ENCODE peak calls at places on chromosomes 12 and 14, in six cellular contexts. C is GM12878, E is A549, R is ovary, K is sigmoid colon, N is K562. J is an unnamed sample.

GRCh38 chr14:99270491-99271287 is 1.3 kb downstream of the BCL11B start:
- DNase-seq in C (no peak), E (no peak), R (no peak), K (no peak), N (no peak), J (no peak)

GRCh38 chr12:121750507-121750955 is 38.0 kb downstream of the TMEM120B start:
- DNase-seq in C (no peak), E (no peak), R (no peak), K (no peak), N (no peak), J (no peak)

GRCh38 chr12:51771008-51771407 is 77.5 kb downstream of the FIGNL2 start:
- DNase-seq in C (no peak), E (no peak), R (no peak), K (no peak), N (no peak), J (no peak)

GRCh38 chr12:3185260-3185870 is 108.2 kb downstream of the TSPAN9 start:
- DNase-seq in C (no peak), E (no peak), R (no peak), K (no peak), N (no peak), J (no peak)

GRCh38 chr12:51809193-51809592 is 39.3 kb downstream of the FIGNL2 start:
- DNase-seq in C (no peak), E (no peak), R (no peak), K (no peak), N (no peak), J (no peak)

GRCh38 chr12:114628199-114628598 is 55.8 kb downstream of the TBX3 start:
- DNase-seq in C (no peak), E (peak; percentile 55), R (no peak), K (no peak), N (no peak), J (no peak)

GRCh38 chr12:3071107-3071506 is 6.1 kb upstream of the TSPAN9 start:
- DNase-seq in C (no peak), E (no peak), R (no peak), K (no peak), N (no peak), J (no peak)

GRCh38 chr14:68711551-68712437 is 81.1 kb downstream of the ZFP36L1 start:
- DNase-seq in C (no peak), E (no peak), R (no peak), K (peak; percentile 41), N (no peak), J (no peak)

GRCh38 chr12:57806677-57807076 is 11.9 kb downstream of the AVIL start:
- DNase-seq in C (no peak), E (no peak), R (no peak), K (no peak), N (no peak), J (no peak)

GRCh38 chr12:32131666-32132065 is 25.0 kb downstream of the BICD1 start:
- DNase-seq in C (no peak), E (no peak), R (no peak), K (no peak), N (no peak), J (no peak)

GRCh38 chr14:59890676-59891075 is 20.1 kb upstream of the RTN1 start:
- DNase-seq in C (no peak), E (no peak), R (no peak), K (no peak), N (no peak), J (no peak)

GRCh38 chr12:46360370-46360769 is 12.2 kb downstream of the SLC38A2 start:
- DNase-seq in C (no peak), E (no peak), R (no peak), K (no peak), N (no peak), J (no peak)

GRCh38 chr12:46358325-46358700 is 14.3 kb downstream of the SLC38A2 start:
- DNase-seq in C (no peak), E (no peak), R (no peak), K (no peak), N (no peak), J (no peak)

GRCh38 chr12:46360908-46361666 is 11.5 kb downstream of the SLC38A2 start:
- DNase-seq in C (no peak), E (no peak), R (no peak), K (no peak), N (no peak), J (no peak)

GRCh38 chr12:46358791-46359666 is 13.5 kb downstream of the SLC38A2 start:
- DNase-seq in C (no peak), E (no peak), R (no peak), K (no peak), N (no peak), J (no peak)

DNA sequence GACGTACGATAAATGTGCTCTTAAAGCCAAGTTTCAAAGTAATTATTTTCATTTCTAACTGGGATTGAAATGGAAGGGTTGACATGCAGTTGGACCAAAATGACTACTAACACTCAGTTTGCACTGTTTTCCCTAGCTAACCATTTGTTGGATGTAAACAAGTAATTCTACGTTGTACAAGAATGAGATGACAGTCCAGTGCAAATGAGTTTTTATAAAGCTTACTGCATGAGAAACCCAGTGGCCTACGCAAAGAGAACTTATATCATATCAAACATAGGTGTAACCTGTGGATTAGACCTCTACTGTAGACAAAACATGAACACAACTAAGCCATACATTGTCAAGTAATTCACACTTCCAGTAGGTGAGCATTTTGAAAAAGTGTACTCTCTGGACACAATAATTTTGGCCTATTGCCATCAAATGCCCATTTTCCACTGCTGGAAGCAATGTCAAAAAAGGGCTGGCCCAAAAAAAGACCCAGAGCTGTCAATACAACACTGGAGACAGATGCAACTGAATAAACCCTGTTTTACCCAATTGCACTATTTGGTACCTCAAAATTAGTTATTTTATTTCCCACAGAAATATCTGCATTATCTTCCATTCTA is 12.8 kb downstream of the SLC38A2 start:
- DNase-seq in C (no peak), E (no peak), R (no peak), K (no peak), N (no peak), J (no peak)
- TF ChIP-seq POLR2A in C (no peak), E (no peak), R (no peak), K (no peak), N (peak; percentile 52), J (no peak)

DNA sequence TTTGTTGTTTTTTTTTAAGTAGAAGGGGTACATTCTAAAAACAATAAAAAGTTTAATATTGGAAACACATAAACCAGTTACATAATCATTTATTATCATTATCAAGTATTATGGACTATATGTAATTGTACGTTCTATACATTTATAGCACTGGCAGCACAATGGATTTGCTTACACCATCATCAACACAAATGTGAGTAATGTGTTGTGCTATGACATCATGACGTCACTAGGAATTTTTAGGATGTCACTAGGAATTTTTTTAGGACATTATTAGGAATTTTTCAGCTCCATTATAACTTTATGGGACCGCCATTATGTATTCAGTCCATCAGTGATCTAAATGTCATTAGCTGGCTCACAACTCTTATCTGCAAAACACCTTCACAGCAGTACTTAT is 126.8 kb upstream of the SYT10 start:
- DNase-seq in C (no peak), E (no peak), R (no peak), K (no peak), N (no peak), J (no peak)
- H3K4me1 ChIP-seq in C (no peaks in the 10 kb centered on the region), E (no peaks in the 10 kb centered on the region), R (no peaks in the 10 kb centered on the region), K (no peaks in the 10 kb centered on the region), N (no peaks in the 10 kb centered on the region), J (no peaks in the 10 kb centered on the region)

GRCh38 chr14:75340921-75341320 is 62.3 kb downstream of the FOS start:
- DNase-seq in C (no peak), E (no peak), R (no peak), K (peak; percentile 92), N (no peak), J (peak; percentile 97)
- TF ChIP-seq EP300 in C (no peak), E (no peak), R (peak; percentile 99), K (peak; percentile 98), N (no peak), J (peak; percentile 96)

GRCh38 chr12:109115758-109116610 is at the start of gene ACACB:
- DNase-seq in C (no peak), E (no peak), R (peak; percentile 52), K (peak; percentile 90), N (no peak), J (no peak)
- TF ChIP-seq POLR2A in C (no peak), E (no peak), R (no peak), K (no peak), N (no peak), J (no peak)

DNA sequence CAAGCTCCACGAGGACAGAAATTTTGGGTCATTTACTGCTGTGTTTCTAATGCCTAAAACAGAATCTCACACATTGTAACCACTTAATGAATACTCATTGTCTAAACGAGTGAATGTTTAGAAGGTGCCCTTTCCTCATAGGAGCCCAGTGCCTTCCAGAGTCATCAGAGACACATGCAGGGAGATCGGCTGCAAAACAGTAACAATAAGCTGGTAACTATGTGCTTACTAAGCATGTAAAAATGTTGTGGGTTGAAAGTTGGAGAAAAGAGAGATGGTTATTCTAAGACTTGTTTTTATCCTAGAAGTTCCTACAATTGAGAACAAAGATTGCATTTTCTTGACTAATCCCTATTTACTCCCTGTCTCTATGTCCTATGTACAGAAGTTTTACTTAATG is 7.4 kb downstream of the TESPA1 start:
- DNase-seq in C (no peak), E (no peak), R (no peak), K (no peak), N (no peak), J (no peak)
- H3K4me1 ChIP-seq in C (peaks cover 6% of the 10 kb centered on the region), E (no peaks in the 10 kb centered on the region), R (peaks cover 3% of the 10 kb centered on the region), K (no peaks in the 10 kb centered on the region), N (peaks cover 49% of the 10 kb centered on the region), J (no peaks in the 10 kb centered on the region)

GRCh38 chr14:51018521-51018920 is 74.2 kb upstream of the PYGL start:
- DNase-seq in C (no peak), E (no peak), R (no peak), K (no peak), N (no peak), J (no peak)
- TF ChIP-seq EP300 in C (no peak), E (no peak), R (no peak), K (no peak), N (no peak), J (no peak)

GRCh38 chr12:68474467-68475204 is 136.1 kb upstream of the RAP1B start:
- DNase-seq in C (no peak), E (no peak), R (no peak), K (no peak), N (peak; percentile 64), J (no peak)
- TF ChIP-seq POLR2A in C (no peak), E (no peak), R (no peak), K (no peak), N (no peak), J (no peak)

GRCh38 chr14:35897616-35898111 is 71.5 kb downstream of the BRMS1L start:
- DNase-seq in C (no peak), E (no peak), R (no peak), K (no peak), N (no peak), J (no peak)

GRCh38 chr14:35895256-35895655 is 69.1 kb downstream of the BRMS1L start:
- DNase-seq in C (no peak), E (no peak), R (no peak), K (no peak), N (no peak), J (no peak)

GRCh38 chr14:35900741-35901140 is 74.6 kb downstream of the BRMS1L start:
- DNase-seq in C (no peak), E (no peak), R (no peak), K (no peak), N (no peak), J (no peak)

GRCh38 chr14:35898217-35898775 is 72.2 kb downstream of the BRMS1L start:
- DNase-seq in C (no peak), E (no peak), R (no peak), K (no peak), N (no peak), J (no peak)
- H3K4me1 ChIP-seq in C (no peaks in the 10 kb centered on the region), E (no peaks in the 10 kb centered on the region), R (no peaks in the 10 kb centered on the region), K (no peaks in the 10 kb centered on the region), N (no peaks in the 10 kb centered on the region), J (no peaks in the 10 kb centered on the region)

GRCh38 chr14:33065634-33066033 is 127.0 kb downstream of the NPAS3 start:
- DNase-seq in C (no peak), E (no peak), R (no peak), K (no peak), N (no peak), J (no peak)
- TF ChIP-seq EP300 in C (no peak), E (no peak), R (no peak), K (no peak), N (no peak), J (no peak)